ENCODE peak calls at places on chromosome 3, in four cellular contexts. S is dorsolateral prefrontal cortex, R is iris pigment epithelial cell, N is anterior cingulate cortex. F is an unnamed sample.

GRCh38 chr3:11529281-11529680 is 114.4 kb downstream of the VGLL4 start:
- DNase-seq in S (no peak), R (peak), N (no peak), F (no peak)

GRCh38 chr3:102354818-102355515 is 79.8 kb upstream of the ZPLD1 start:
- DNase-seq in S (no peak), N (no peak), R (peak), F (no peak)

GRCh38 chr3:157830865-157831264 is 275.4 kb downstream of the SHOX2 start:
- DNase-seq in S (no peak), R (no peak), N (no peak), F (no peak)

GRCh38 chr3:194374930-194375329 is 5.4 kb upstream of the LRRC15 start:
- DNase-seq in N (no peak), S (no peak), R (no peak), F (no peak)

GRCh38 chr3:47342812-47343211 is 38.0 kb upstream of the PTPN23 start:
- DNase-seq in S (no peak), N (no peak), R (no peak), F (no peak)

GRCh38 chr3:178382388-178383061 is 153.7 kb upstream of the KCNMB2 start:
- DNase-seq in N (no peak), R (peak), S (no peak), F (no peak)

GRCh38 chr3:96410006-96410730 is 404.2 kb upstream of the EPHA6 start:
- DNase-seq in R (no peak), N (no peak), S (no peak), F (no peak)

GRCh38 chr3:34056951-34057390 is 258.5 kb downstream of the PDCD6IP start:
- DNase-seq in N (no peak), S (no peak), R (peak), F (no peak)

GRCh38 chr3:194142156-194142910 is 6.4 kb downstream of the HES1 start:
- DNase-seq in R (peak), S (no peak), N (no peak), F (no peak)

GRCh38 chr3:191070201-191070600 is 128.8 kb upstream of the OSTN start:
- DNase-seq in N (no peak), R (peak), S (no peak), F (no peak)

GRCh38 chr3:81395739-81396138 is 365.7 kb downstream of the GBE1 start:
- DNase-seq in S (no peak), R (no peak), N (no peak), F (no peak)

GRCh38 chr3:132593950-132594328 is 3.1 kb upstream of the ACKR4 start:
- DNase-seq in N (no peak), S (no peak), R (peak), F (no peak)

GRCh38 chr3:141343824-141344223 is 24.5 kb upstream of the ZBTB38 start:
- DNase-seq in R (no peak), S (no peak), N (no peak), F (no peak)

GRCh38 chr3:48572517-48572916 is 8.9 kb upstream of the UCN2 start:
- DNase-seq in R (no peak), N (no peak), S (no peak), F (no peak)

GRCh38 chr3:49411550-49411967 is 217 bp downstream of the RHOA start:
- DNase-seq in R (no peak), N (no peak), S (peak), F (peak)

GRCh38 chr3:197003461-197004385 is 25.9 kb downstream of the MELTF start:
- DNase-seq in R (no peak), S (no peak), N (no peak), F (no peak)

GRCh38 chr3:43503067-43503728 is 118.6 kb downstream of the ANO10 start:
- DNase-seq in S (no peak), R (peak), N (no peak), F (no peak)

GRCh38 chr3:37170097-37170496 is 4.3 kb downstream of the LRRFIP2 start:
- DNase-seq in S (no peak), N (no peak), R (peak), F (no peak)

GRCh38 chr3:57556459-57557087 is 499 bp downstream of the PDE12 start:
- DNase-seq in R (peak), S (peak), N (no peak), F (no peak)

GRCh38 chr3:121399820-121400219 is 146.0 kb downstream of the POLQ start:
- DNase-seq in S (no peak), N (no peak), R (no peak), F (no peak)

GRCh38 chr3:117746091-117746490 is 1036.5 kb downstream of the TUSC7 start:
- DNase-seq in S (no peak), N (no peak), R (no peak), F (no peak)

GRCh38 chr3:12350151-12350813 is 61.4 kb downstream of the PPARG start:
- DNase-seq in N (no peak), R (peak), S (peak), F (no peak)

GRCh38 chr3:27462228-27462627 is 22.0 kb downstream of the SLC4A7 start:
- DNase-seq in R (no peak), S (no peak), N (no peak), F (no peak)

GRCh38 chr3:194937751-194938358 is 252.2 kb downstream of the FAM43A start:
- DNase-seq in N (no peak), R (no peak), S (no peak), F (no peak)

GRCh38 chr3:155131104-155131503 is 51.0 kb downstream of the MME start:
- DNase-seq in N (no peak), R (peak), S (no peak), F (no peak)

GRCh38 chr3:175729466-175729865 is 870.3 kb downstream of the NAALADL2 start:
- DNase-seq in R (no peak), S (no peak), N (no peak), F (no peak)

GRCh38 chr3:25455316-25456232 is 27.5 kb downstream of the RARB start:
- DNase-seq in S (peak), R (peak), N (no peak), F (no peak)